ENCODE peak calls at places on chromosomes 12 and 14, in nine cellular contexts. One of them, this sample, is unnamed.

GRCh38 chr14:103401223-103402214 is 16.3 kb downstream of the MARK3 start:
- DNase-seq in HFFc6: peak
- DNase-seq in colonic mucosa: no peak
- DNase-seq in gastrocnemius medialis: peak
- DNase-seq in A549: no peak
- DNase-seq in glutamatergic neuron: no peak
- DNase-seq in WTC11: no peak
- DNase-seq in nephron progenitor cell: peak
- DNase-seq in GM13976: peak
- DNase-seq in this sample: no peak

GRCh38 chr12:93375906-93376305 is 1.8 kb upstream of the NUDT4 start:
- DNase-seq in glutamatergic neuron: no peak
- DNase-seq in HFFc6: no peak
- DNase-seq in WTC11: no peak
- DNase-seq in colonic mucosa: no peak
- DNase-seq in A549: no peak
- DNase-seq in gastrocnemius medialis: no peak
- DNase-seq in GM13976: no peak
- DNase-seq in nephron progenitor cell: no peak
- DNase-seq in this sample: no peak

GRCh38 chr14:42228611-42229010 is 621.9 kb downstream of the LRFN5 start:
- DNase-seq in WTC11: no peak
- DNase-seq in GM13976: no peak
- DNase-seq in glutamatergic neuron: no peak
- DNase-seq in nephron progenitor cell: no peak
- DNase-seq in gastrocnemius medialis: no peak
- DNase-seq in colonic mucosa: no peak
- DNase-seq in A549: no peak
- DNase-seq in HFFc6: no peak
- DNase-seq in this sample: no peak

GRCh38 chr12:47038270-47038748 is 41.1 kb upstream of the PCED1B start:
- DNase-seq in glutamatergic neuron: no peak
- DNase-seq in gastrocnemius medialis: no peak
- DNase-seq in A549: peak
- DNase-seq in GM13976: no peak
- DNase-seq in HFFc6: no peak
- DNase-seq in colonic mucosa: no peak
- DNase-seq in nephron progenitor cell: no peak
- DNase-seq in WTC11: no peak
- DNase-seq in this sample: no peak

GRCh38 chr12:12954361-12954760 is 2.4 kb upstream of the GPRC5D start:
- DNase-seq in nephron progenitor cell: no peak
- DNase-seq in HFFc6: no peak
- DNase-seq in WTC11: no peak
- DNase-seq in gastrocnemius medialis: no peak
- DNase-seq in A549: peak
- DNase-seq in GM13976: no peak
- DNase-seq in colonic mucosa: no peak
- DNase-seq in glutamatergic neuron: no peak
- DNase-seq in this sample: no peak

GRCh38 chr14:106318700-106319099 is 792.3 kb downstream of the TMEM121 start:
- DNase-seq in A549: no peak
- DNase-seq in GM13976: peak
- DNase-seq in WTC11: no peak
- DNase-seq in HFFc6: no peak
- DNase-seq in gastrocnemius medialis: no peak
- DNase-seq in nephron progenitor cell: no peak
- DNase-seq in colonic mucosa: no peak
- DNase-seq in glutamatergic neuron: no peak
- DNase-seq in this sample: no peak

GRCh38 chr14:68225321-68225720 is 405.7 kb downstream of the RAD51B start:
- DNase-seq in colonic mucosa: no peak
- DNase-seq in HFFc6: no peak
- DNase-seq in glutamatergic neuron: no peak
- DNase-seq in gastrocnemius medialis: no peak
- DNase-seq in GM13976: no peak
- DNase-seq in WTC11: no peak
- DNase-seq in A549: no peak
- DNase-seq in nephron progenitor cell: no peak
- DNase-seq in this sample: no peak

GRCh38 chr14:35347323-35348043 is 55.3 kb downstream of the PSMA6 start:
- DNase-seq in nephron progenitor cell: peak
- DNase-seq in GM13976: no peak
- DNase-seq in HFFc6: no peak
- DNase-seq in glutamatergic neuron: no peak
- DNase-seq in colonic mucosa: peak
- DNase-seq in A549: no peak
- DNase-seq in gastrocnemius medialis: no peak
- DNase-seq in WTC11: peak
- DNase-seq in this sample: peak

GRCh38 chr12:70154087-70154486 is 89.1 kb upstream of the CNOT2 start:
- DNase-seq in glutamatergic neuron: no peak
- DNase-seq in GM13976: no peak
- DNase-seq in WTC11: no peak
- DNase-seq in colonic mucosa: no peak
- DNase-seq in A549: no peak
- DNase-seq in gastrocnemius medialis: no peak
- DNase-seq in nephron progenitor cell: no peak
- DNase-seq in HFFc6: peak
- DNase-seq in this sample: no peak

GRCh38 chr12:14417717-14418116 is 52.2 kb downstream of the ATF7IP start:
- DNase-seq in glutamatergic neuron: peak
- DNase-seq in gastrocnemius medialis: peak
- DNase-seq in colonic mucosa: peak
- DNase-seq in A549: peak
- DNase-seq in GM13976: no peak
- DNase-seq in HFFc6: peak
- DNase-seq in WTC11: peak
- DNase-seq in nephron progenitor cell: peak
- DNase-seq in this sample: peak

GRCh38 chr12:58415716-58416115 is 474.3 kb downstream of the ATP23 start:
- DNase-seq in glutamatergic neuron: no peak
- DNase-seq in gastrocnemius medialis: no peak
- DNase-seq in colonic mucosa: no peak
- DNase-seq in HFFc6: no peak
- DNase-seq in GM13976: no peak
- DNase-seq in WTC11: no peak
- DNase-seq in nephron progenitor cell: no peak
- DNase-seq in A549: no peak
- DNase-seq in this sample: no peak

GRCh38 chr12:42612258-42612608 is 22.7 kb upstream of the PRICKLE1 start:
- DNase-seq in glutamatergic neuron: no peak
- DNase-seq in WTC11: no peak
- DNase-seq in gastrocnemius medialis: no peak
- DNase-seq in HFFc6: no peak
- DNase-seq in GM13976: no peak
- DNase-seq in A549: no peak
- DNase-seq in colonic mucosa: no peak
- DNase-seq in nephron progenitor cell: no peak
- DNase-seq in this sample: no peak

GRCh38 chr14:105053421-105053820 is 11.8 kb downstream of the GPR132 start:
- DNase-seq in A549: no peak
- DNase-seq in colonic mucosa: no peak
- DNase-seq in glutamatergic neuron: no peak
- DNase-seq in GM13976: no peak
- DNase-seq in nephron progenitor cell: no peak
- DNase-seq in HFFc6: no peak
- DNase-seq in WTC11: no peak
- DNase-seq in gastrocnemius medialis: no peak
- DNase-seq in this sample: no peak

GRCh38 chr12:117968084-117968789 is 553 bp downstream of the KSR2 start:
- DNase-seq in HFFc6: no peak
- DNase-seq in nephron progenitor cell: no peak
- DNase-seq in A549: no peak
- DNase-seq in WTC11: no peak
- DNase-seq in glutamatergic neuron: no peak
- DNase-seq in colonic mucosa: no peak
- DNase-seq in GM13976: no peak
- DNase-seq in gastrocnemius medialis: no peak
- DNase-seq in this sample: no peak

GRCh38 chr12:109098142-109098652 is 800 bp downstream of the UNG start:
- DNase-seq in nephron progenitor cell: no peak
- DNase-seq in A549: no peak
- DNase-seq in glutamatergic neuron: no peak
- DNase-seq in GM13976: no peak
- DNase-seq in HFFc6: peak
- DNase-seq in gastrocnemius medialis: no peak
- DNase-seq in WTC11: no peak
- DNase-seq in colonic mucosa: no peak
- DNase-seq in this sample: no peak

GRCh38 chr12:100199347-100200136 is 1.1 kb upstream of the ACTR6 start:
- DNase-seq in nephron progenitor cell: peak
- DNase-seq in GM13976: peak
- DNase-seq in WTC11: peak
- DNase-seq in glutamatergic neuron: peak
- DNase-seq in colonic mucosa: peak
- DNase-seq in gastrocnemius medialis: peak
- DNase-seq in A549: peak
- DNase-seq in HFFc6: peak
- DNase-seq in this sample: peak

GRCh38 chr12:1544991-1545700 is 49.2 kb downstream of the FBXL14 start:
- DNase-seq in HFFc6: no peak
- DNase-seq in A549: peak
- DNase-seq in colonic mucosa: no peak
- DNase-seq in gastrocnemius medialis: no peak
- DNase-seq in nephron progenitor cell: no peak
- DNase-seq in GM13976: no peak
- DNase-seq in WTC11: no peak
- DNase-seq in glutamatergic neuron: no peak
- DNase-seq in this sample: no peak

DNA sequence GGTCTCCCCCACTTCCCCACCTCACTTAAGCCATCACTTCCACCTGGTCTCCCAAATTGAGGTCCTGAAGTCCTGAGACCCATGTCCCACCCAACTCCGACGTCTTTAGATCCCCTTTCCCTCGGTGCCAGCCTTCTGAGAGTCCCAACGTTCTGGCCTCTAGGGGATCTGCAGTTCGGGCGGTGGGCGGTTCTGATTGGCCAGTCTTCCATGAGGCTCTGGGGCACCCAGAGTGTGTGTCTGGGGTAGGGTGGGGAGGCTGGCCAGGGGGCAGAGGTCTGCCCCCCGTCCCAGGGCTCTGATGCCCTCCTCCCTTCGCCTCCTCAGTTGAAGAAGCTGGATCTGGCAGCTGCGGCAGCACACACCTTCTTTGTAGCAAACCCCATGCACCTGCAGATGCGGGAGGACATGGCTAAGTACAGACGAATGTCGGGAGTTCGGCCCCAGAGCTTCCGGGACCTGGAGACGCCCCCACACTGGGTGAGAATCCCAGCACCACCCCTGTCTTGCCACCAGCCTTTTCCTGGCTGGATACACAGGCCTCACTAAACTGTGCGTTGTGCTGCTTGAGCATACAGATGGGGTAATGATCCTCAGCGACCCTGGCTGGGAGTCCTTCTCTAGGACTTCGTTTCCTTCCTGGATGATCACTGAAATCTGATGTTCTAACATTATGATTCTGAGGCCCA is 1.5 kb downstream of the P3H3 start:
- DNase-seq in colonic mucosa: no peak
- DNase-seq in WTC11: peak
- DNase-seq in A549: peak
- DNase-seq in nephron progenitor cell: no peak
- DNase-seq in gastrocnemius medialis: no peak
- DNase-seq in glutamatergic neuron: peak
- DNase-seq in GM13976: no peak
- DNase-seq in HFFc6: no peak
- DNase-seq in this sample: no peak
- TF ChIP-seq CTCF in colonic mucosa: no peak
- TF ChIP-seq CTCF in WTC11: no peak
- TF ChIP-seq CTCF in A549: no peak
- TF ChIP-seq CTCF in nephron progenitor cell: no peak
- TF ChIP-seq CTCF in gastrocnemius medialis: no peak
- TF ChIP-seq CTCF in glutamatergic neuron: no peak
- TF ChIP-seq CTCF in GM13976: no peak
- TF ChIP-seq CTCF in HFFc6: peak
- TF ChIP-seq CTCF in this sample: peak

GRCh38 chr14:23344481-23344880 is 8.2 kb downstream of the SLC22A17 start:
- DNase-seq in gastrocnemius medialis: no peak
- DNase-seq in glutamatergic neuron: no peak
- DNase-seq in GM13976: no peak
- DNase-seq in colonic mucosa: no peak
- DNase-seq in A549: no peak
- DNase-seq in HFFc6: no peak
- DNase-seq in nephron progenitor cell: no peak
- DNase-seq in WTC11: no peak
- DNase-seq in this sample: no peak
- TF ChIP-seq CTCF in gastrocnemius medialis: no peak
- TF ChIP-seq CTCF in glutamatergic neuron: no peak
- TF ChIP-seq CTCF in GM13976: no peak
- TF ChIP-seq CTCF in colonic mucosa: no peak
- TF ChIP-seq CTCF in A549: no peak
- TF ChIP-seq CTCF in HFFc6: peak
- TF ChIP-seq CTCF in nephron progenitor cell: no peak
- TF ChIP-seq CTCF in WTC11: no peak
- TF ChIP-seq CTCF in this sample: peak

GRCh38 chr14:23299558-23299957 is 3.1 kb downstream of the PPP1R3E start:
- DNase-seq in WTC11: no peak
- DNase-seq in glutamatergic neuron: no peak
- DNase-seq in A549: peak
- DNase-seq in GM13976: no peak
- DNase-seq in colonic mucosa: no peak
- DNase-seq in HFFc6: peak
- DNase-seq in nephron progenitor cell: no peak
- DNase-seq in gastrocnemius medialis: no peak
- DNase-seq in this sample: no peak
- TF ChIP-seq CTCF in WTC11: no peak
- TF ChIP-seq CTCF in glutamatergic neuron: peak
- TF ChIP-seq CTCF in A549: peak
- TF ChIP-seq CTCF in GM13976: no peak
- TF ChIP-seq CTCF in colonic mucosa: no peak
- TF ChIP-seq CTCF in HFFc6: peak
- TF ChIP-seq CTCF in nephron progenitor cell: peak
- TF ChIP-seq CTCF in gastrocnemius medialis: no peak
- TF ChIP-seq CTCF in this sample: peak

GRCh38 chr12:57377103-57377840 is 53.6 kb downstream of the R3HDM2 start:
- DNase-seq in HFFc6: no peak
- DNase-seq in WTC11: no peak
- DNase-seq in A549: no peak
- DNase-seq in colonic mucosa: no peak
- DNase-seq in GM13976: no peak
- DNase-seq in gastrocnemius medialis: no peak
- DNase-seq in glutamatergic neuron: no peak
- DNase-seq in nephron progenitor cell: no peak
- DNase-seq in this sample: no peak
- TF ChIP-seq CTCF in HFFc6: no peak
- TF ChIP-seq CTCF in WTC11: no peak
- TF ChIP-seq CTCF in A549: no peak
- TF ChIP-seq CTCF in colonic mucosa: no peak
- TF ChIP-seq CTCF in GM13976: no peak
- TF ChIP-seq CTCF in gastrocnemius medialis: no peak
- TF ChIP-seq CTCF in glutamatergic neuron: no peak
- TF ChIP-seq CTCF in nephron progenitor cell: no peak
- TF ChIP-seq CTCF in this sample: no peak

GRCh38 chr12:52175411-52176350 is 16.1 kb downstream of the KRT80 start:
- DNase-seq in GM13976: no peak
- DNase-seq in colonic mucosa: no peak
- DNase-seq in WTC11: no peak
- DNase-seq in HFFc6: no peak
- DNase-seq in glutamatergic neuron: peak
- DNase-seq in gastrocnemius medialis: no peak
- DNase-seq in nephron progenitor cell: peak
- DNase-seq in A549: no peak
- DNase-seq in this sample: no peak
- TF ChIP-seq CTCF in GM13976: no peak
- TF ChIP-seq CTCF in colonic mucosa: no peak
- TF ChIP-seq CTCF in WTC11: no peak
- TF ChIP-seq CTCF in HFFc6: no peak
- TF ChIP-seq CTCF in glutamatergic neuron: no peak
- TF ChIP-seq CTCF in gastrocnemius medialis: peak
- TF ChIP-seq CTCF in nephron progenitor cell: no peak
- TF ChIP-seq CTCF in A549: no peak
- TF ChIP-seq CTCF in this sample: peak